ENCODE peak calls at places on chromosome 11, in four cellular contexts. One of them, this sample, is unnamed.

GRCh38 chr11:131977854-131978253 is 607.4 kb downstream of the NTM start:
- DNase-seq in mammary epithelial cell: peak; percentile 78
- DNase-seq in adrenal gland: no peak
- DNase-seq in osteoblast: peak; percentile 79
- DNase-seq in this sample: no peak

GRCh38 chr11:114078423-114078822 is 18.9 kb downstream of the ZBTB16 start:
- DNase-seq in mammary epithelial cell: no peak
- DNase-seq in adrenal gland: no peak
- DNase-seq in osteoblast: no peak
- DNase-seq in this sample: no peak

GRCh38 chr11:79039122-79039521 is 401.7 kb downstream of the TENM4 start:
- DNase-seq in mammary epithelial cell: no peak
- DNase-seq in adrenal gland: no peak
- DNase-seq in osteoblast: no peak
- DNase-seq in this sample: no peak

GRCh38 chr11:22797081-22797480 is 32.5 kb downstream of the SVIP start:
- DNase-seq in mammary epithelial cell: no peak
- DNase-seq in adrenal gland: no peak
- DNase-seq in osteoblast: no peak
- DNase-seq in this sample: no peak

GRCh38 chr11:44619931-44620725 is 54.7 kb downstream of the CD82 start:
- DNase-seq in mammary epithelial cell: no peak
- DNase-seq in adrenal gland: no peak
- DNase-seq in osteoblast: peak; percentile 39
- DNase-seq in this sample: peak; percentile 8

GRCh38 chr11:70523384-70524095 is 125.2 kb downstream of the CTTN start:
- DNase-seq in mammary epithelial cell: no peak
- DNase-seq in adrenal gland: no peak
- DNase-seq in osteoblast: peak; percentile 44
- DNase-seq in this sample: no peak

GRCh38 chr11:45266693-45267451 is 19.3 kb downstream of the SYT13 start:
- DNase-seq in mammary epithelial cell: no peak
- DNase-seq in adrenal gland: no peak
- DNase-seq in osteoblast: no peak
- DNase-seq in this sample: no peak

GRCh38 chr11:61129608-61130523 is 27.6 kb downstream of the CD5 start:
- DNase-seq in mammary epithelial cell: peak; percentile 80
- DNase-seq in adrenal gland: peak; percentile 93
- DNase-seq in osteoblast: peak; percentile 99
- DNase-seq in this sample: peak; percentile 90

GRCh38 chr11:8832571-8833260 is 78.3 kb upstream of the AKIP1 start:
- DNase-seq in mammary epithelial cell: peak; percentile 90
- DNase-seq in adrenal gland: no peak
- DNase-seq in osteoblast: peak; percentile 89
- DNase-seq in this sample: no peak

GRCh38 chr11:66123902-66124301 is 53.8 kb downstream of the PACS1 start:
- DNase-seq in mammary epithelial cell: no peak
- DNase-seq in adrenal gland: peak; percentile 68
- DNase-seq in osteoblast: no peak
- DNase-seq in this sample: no peak

GRCh38 chr11:4480577-4481539 is 1.6 kb upstream of the OR52K1 start:
- DNase-seq in mammary epithelial cell: peak; percentile 77
- DNase-seq in adrenal gland: no peak
- DNase-seq in osteoblast: peak; percentile 65
- DNase-seq in this sample: no peak

GRCh38 chr11:75174781-75175370 is 24.0 kb downstream of the SLCO2B1 start:
- DNase-seq in mammary epithelial cell: no peak
- DNase-seq in adrenal gland: peak; percentile 66
- DNase-seq in osteoblast: no peak
- DNase-seq in this sample: peak; percentile 63

GRCh38 chr11:69639843-69640242 is 1.1 kb upstream of the CCND1 start:
- DNase-seq in mammary epithelial cell: no peak
- DNase-seq in adrenal gland: no peak
- DNase-seq in osteoblast: no peak
- DNase-seq in this sample: no peak

GRCh38 chr11:73164803-73165542 is 22.9 kb upstream of the FCHSD2 start:
- DNase-seq in mammary epithelial cell: no peak
- DNase-seq in adrenal gland: no peak
- DNase-seq in osteoblast: no peak
- DNase-seq in this sample: no peak

GRCh38 chr11:78156081-78156844 is 16.8 kb upstream of the ALG8 start:
- DNase-seq in mammary epithelial cell: no peak
- DNase-seq in adrenal gland: no peak
- DNase-seq in osteoblast: no peak
- DNase-seq in this sample: no peak

GRCh38 chr11:73914284-73914683 is 36.5 kb upstream of the DNAJB13 start:
- DNase-seq in mammary epithelial cell: no peak
- DNase-seq in adrenal gland: no peak
- DNase-seq in osteoblast: no peak
- DNase-seq in this sample: no peak

GRCh38 chr11:69385832-69386415 is 92.0 kb downstream of the MYEOV start:
- DNase-seq in mammary epithelial cell: no peak
- DNase-seq in adrenal gland: no peak
- DNase-seq in osteoblast: no peak
- DNase-seq in this sample: no peak

GRCh38 chr11:69859275-69859934 is 40.2 kb upstream of the FGF3 start:
- DNase-seq in mammary epithelial cell: no peak
- DNase-seq in adrenal gland: no peak
- DNase-seq in osteoblast: no peak
- DNase-seq in this sample: no peak

GRCh38 chr11:30561691-30562412 is 24.3 kb downstream of the MPPED2 start:
- DNase-seq in mammary epithelial cell: no peak
- DNase-seq in adrenal gland: no peak
- DNase-seq in osteoblast: no peak
- DNase-seq in this sample: no peak

GRCh38 chr11:94876645-94877445 is 96.5 kb downstream of the CWC15 start:
- DNase-seq in mammary epithelial cell: peak; percentile 75
- DNase-seq in adrenal gland: peak; percentile 71
- DNase-seq in osteoblast: peak; percentile 97
- DNase-seq in this sample: peak; percentile 90
- TF ChIP-seq CTCF in mammary epithelial cell: peak; percentile 28
- TF ChIP-seq CTCF in adrenal gland: no peak
- TF ChIP-seq CTCF in osteoblast: peak; percentile 65
- TF ChIP-seq CTCF in this sample: peak; percentile 28

GRCh38 chr11:76803023-76803422 is 19.9 kb downstream of the TSKU start:
- DNase-seq in mammary epithelial cell: no peak
- DNase-seq in adrenal gland: no peak
- DNase-seq in osteoblast: peak; percentile 66
- DNase-seq in this sample: peak; percentile 16
- H3K4me1 ChIP-seq in mammary epithelial cell: peaks cover 24% of the 10 kb centered on the region
- H3K4me1 ChIP-seq in adrenal gland: peaks cover 14% of the 10 kb centered on the region
- H3K4me1 ChIP-seq in osteoblast: peaks cover 46% of the 10 kb centered on the region
- H3K4me1 ChIP-seq in this sample: no peaks in the 10 kb centered on the region

DNA sequence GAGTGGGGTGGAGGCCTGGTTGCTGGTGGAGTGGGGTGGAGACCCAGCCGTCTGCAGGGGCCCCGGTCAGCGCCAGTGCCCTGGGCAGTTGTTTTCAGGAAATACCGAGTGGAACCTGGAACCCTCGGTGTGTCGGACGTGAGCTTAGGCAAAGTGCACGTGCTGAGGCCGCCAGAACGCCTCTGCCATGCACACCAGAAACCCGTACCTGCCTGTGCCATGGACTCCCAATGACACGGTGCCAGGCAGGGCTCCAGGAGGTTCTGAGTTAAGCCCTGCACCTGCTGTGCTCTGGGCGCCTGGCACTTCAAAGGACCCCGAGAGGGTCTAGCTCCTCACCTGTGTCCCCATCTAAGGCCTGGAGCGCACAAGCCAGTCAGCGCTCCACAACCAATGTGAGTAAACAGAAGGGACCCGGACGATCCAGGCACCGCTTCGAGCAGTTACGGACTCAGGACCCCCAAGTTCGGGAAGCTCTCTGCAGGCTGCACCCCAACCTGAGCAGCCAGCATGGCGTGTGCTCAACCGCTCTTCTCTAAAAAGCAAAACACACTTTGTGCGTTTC is 12.3 kb downstream of the TOLLIP start:
- DNase-seq in mammary epithelial cell: no peak
- DNase-seq in adrenal gland: no peak
- DNase-seq in osteoblast: peak; percentile 74
- DNase-seq in this sample: peak; percentile 13
- TF ChIP-seq CTCF in mammary epithelial cell: no peak
- TF ChIP-seq CTCF in adrenal gland: no peak
- TF ChIP-seq CTCF in osteoblast: no peak
- TF ChIP-seq CTCF in this sample: no peak

GRCh38 chr11:34308821-34309585 is 48.8 kb downstream of the ABTB2 start:
- DNase-seq in mammary epithelial cell: no peak
- DNase-seq in adrenal gland: peak; percentile 47
- DNase-seq in osteoblast: peak; percentile 73
- DNase-seq in this sample: no peak

GRCh38 chr11:34309970-34310369 is 47.8 kb downstream of the ABTB2 start:
- DNase-seq in mammary epithelial cell: no peak
- DNase-seq in adrenal gland: peak; percentile 16
- DNase-seq in osteoblast: peak; percentile 17
- DNase-seq in this sample: no peak

GRCh38 chr11:34308049-34308692 is 49.6 kb downstream of the ABTB2 start:
- DNase-seq in mammary epithelial cell: peak; percentile 84
- DNase-seq in adrenal gland: no peak
- DNase-seq in osteoblast: peak; percentile 73
- DNase-seq in this sample: no peak

GRCh38 chr11:34313099-34313517 is 44.7 kb downstream of the ABTB2 start:
- DNase-seq in mammary epithelial cell: peak; percentile 7
- DNase-seq in adrenal gland: peak; percentile 6
- DNase-seq in osteoblast: peak; percentile 25
- DNase-seq in this sample: peak; percentile 45

GRCh38 chr11:34311126-34311525 is 46.7 kb downstream of the ABTB2 start:
- DNase-seq in mammary epithelial cell: no peak
- DNase-seq in adrenal gland: no peak
- DNase-seq in osteoblast: peak; percentile 23
- DNase-seq in this sample: no peak
- H3K4me1 ChIP-seq in mammary epithelial cell: peaks cover 14% of the 10 kb centered on the region
- H3K4me1 ChIP-seq in adrenal gland: peaks cover 12% of the 10 kb centered on the region
- H3K4me1 ChIP-seq in osteoblast: peaks cover 19% of the 10 kb centered on the region
- H3K4me1 ChIP-seq in this sample: no peaks in the 10 kb centered on the region

This sample was measured in uterus.